ENCODE peak calls at places on chromosomes 2 and 18, in four cellular contexts. C is activated naive CD8-positive, alpha-beta T cell treated with anti-CD3 and anti-CD28 coated beads for 36 hours; B is NCI-H748 treated with DMSO at 0.1 percent for 48 hours; U is NCI-H2081. W is an unnamed sample.

GRCh38 chr2:10935953-10936942 is 24.5 kb downstream of the KCNF1 start:
- DNase-seq in C (no peak), B (peak; percentile 29), U (no peak), W (peak; percentile 92)

GRCh38 chr2:127594116-127594591 is 51.8 kb upstream of the GPR17 start:
- DNase-seq in C (no peak), B (no peak), U (peak; percentile 1), W (no peak)

GRCh38 chr2:233029321-233029720 is 3.2 kb upstream of the NEU2 start:
- DNase-seq in C (no peak), B (no peak), U (no peak), W (peak; percentile 14)

GRCh38 chr2:37809931-37810570 is 115.0 kb upstream of the RMDN2 start:
- DNase-seq in C (no peak), B (no peak), U (no peak), W (no peak)

GRCh38 chr2:98157557-98157956 is 70.6 kb downstream of the VWA3B start:
- DNase-seq in C (no peak), B (no peak), U (no peak), W (no peak)

GRCh38 chr2:240402566-240403295 is 32.7 kb upstream of the GPC1 start:
- DNase-seq in C (no peak), B (no peak), U (no peak), W (no peak)

GRCh38 chr2:97834610-97835009 is 121.2 kb downstream of the ZAP70 start:
- DNase-seq in C (no peak), B (no peak), U (no peak), W (no peak)

GRCh38 chr2:134120160-134120717 is 133.6 kb upstream of the MGAT5 start:
- DNase-seq in C (no peak), B (no peak), U (no peak), W (no peak)

GRCh38 chr18:41461058-41461560 is 493.9 kb upstream of the PIK3C3 start:
- DNase-seq in C (no peak), B (no peak), U (no peak), W (no peak)

GRCh38 chr18:58046087-58046793 is 2.2 kb downstream of the NEDD4L start:
- DNase-seq in C (no peak), B (peak; percentile 80), U (peak; percentile 23), W (no peak)

GRCh38 chr18:57906852-57907251 is 103.7 kb upstream of the ATP8B1 start:
- DNase-seq in C (no peak), B (no peak), U (no peak), W (no peak)

GRCh38 chr2:47219970-47220369 is 64.9 kb upstream of the STPG4 start:
- DNase-seq in C (no peak), B (no peak), U (no peak), W (no peak)

GRCh38 chr2:240508832-240509545 is 48.8 kb downstream of the ANKMY1 start:
- DNase-seq in C (no peak), B (no peak), U (no peak), W (no peak)

GRCh38 chr2:155223781-155224406 is 525.4 kb downstream of the KCNJ3 start:
- DNase-seq in C (no peak), B (peak; percentile 87), U (peak; percentile 60), W (no peak)

GRCh38 chr2:238267884-238268680 is 20.3 kb downstream of the PER2 start:
- DNase-seq in C (no peak), B (no peak), U (no peak), W (no peak)

GRCh38 chr2:40404500-40404899 is 47.4 kb downstream of the SLC8A1 start:
- DNase-seq in C (no peak), B (no peak), U (no peak), W (no peak)

GRCh38 chr2:18792226-18792629 is 202.9 kb upstream of the NT5C1B start:
- DNase-seq in C (no peak), B (no peak), U (no peak), W (no peak)

GRCh38 chr2:27960237-27960912 is 69.8 kb downstream of the BABAM2 start:
- DNase-seq in C (no peak), B (no peak), U (no peak), W (peak; percentile 14)

GRCh38 chr2:9660781-9661180 is 30.0 kb upstream of the YWHAQ start:
- DNase-seq in C (no peak), B (no peak), U (no peak), W (no peak)

GRCh38 chr2:80126596-80127189 is 177.9 kb downstream of the LRRTM1 start:
- DNase-seq in C (no peak), B (no peak), U (no peak), W (no peak)

GRCh38 chr2:112836695-112837117 is at the start of gene IL1B:
- DNase-seq in C (no peak), B (no peak), U (no peak), W (peak; percentile 60)

W was measured in epithelial cell of prostate.